ENCODE peak calls at places on chromosomes 6 and 20, in four cellular contexts. R, J, C and A are unnamed samples.

GRCh38 chr6:25418463-25419052 is 139.4 kb downstream of the CARMIL1 start:
- DNase-seq in R (no peak), J (no peak), C (no peak), A (no peak)

GRCh38 chr6:136031982-136032381 is 180.5 kb downstream of the PDE7B start:
- DNase-seq in R (no peak), J (no peak), C (peak), A (no peak)

GRCh38 chr6:89487864-89488263 is 54.9 kb downstream of the ANKRD6 start:
- DNase-seq in R (no peak), J (no peak), C (no peak), A (no peak)

GRCh38 chr20:58112017-58112781 is 116.3 kb downstream of the ANKRD60 start:
- DNase-seq in R (no peak), J (no peak), C (no peak), A (no peak)

GRCh38 chr20:25023316-25023715 is 30.8 kb upstream of the APMAP start:
- DNase-seq in R (peak), J (no peak), C (no peak), A (no peak)

GRCh38 chr6:32148722-32149576 is 2.8 kb downstream of the PRRT1 start:
- DNase-seq in R (no peak), J (peak), C (peak), A (peak)

GRCh38 chr6:39471954-39472659 is 149.6 kb upstream of the KCNK16 start:
- DNase-seq in R (no peak), J (no peak), C (no peak), A (no peak)

GRCh38 chr6:7489376-7489775 is 52.1 kb upstream of the DSP start:
- DNase-seq in R (no peak), J (no peak), C (no peak), A (no peak)

GRCh38 chr6:15518878-15519277 is 143.9 kb downstream of the DTNBP1 start:
- DNase-seq in R (no peak), J (no peak), C (no peak), A (no peak)

GRCh38 chr20:25248501-25249172 is 752 bp downstream of the PYGB start:
- DNase-seq in R (no peak), J (no peak), C (peak), A (peak)

GRCh38 chr6:63759605-63760004 is 124.0 kb downstream of the PHF3 start:
- DNase-seq in R (no peak), J (no peak), C (no peak), A (no peak)

GRCh38 chr6:11919771-11920440 is 92.2 kb upstream of the HIVEP1 start:
- DNase-seq in R (no peak), J (no peak), C (no peak), A (no peak)

GRCh38 chr20:49427751-49428518 is 54.5 kb downstream of the KCNB1 start:
- DNase-seq in R (no peak), J (no peak), C (no peak), A (no peak)

GRCh38 chr6:33199687-33200233 is 705 bp downstream of the RXRB start:
- DNase-seq in R (no peak), J (no peak), C (peak), A (no peak)

DNA sequence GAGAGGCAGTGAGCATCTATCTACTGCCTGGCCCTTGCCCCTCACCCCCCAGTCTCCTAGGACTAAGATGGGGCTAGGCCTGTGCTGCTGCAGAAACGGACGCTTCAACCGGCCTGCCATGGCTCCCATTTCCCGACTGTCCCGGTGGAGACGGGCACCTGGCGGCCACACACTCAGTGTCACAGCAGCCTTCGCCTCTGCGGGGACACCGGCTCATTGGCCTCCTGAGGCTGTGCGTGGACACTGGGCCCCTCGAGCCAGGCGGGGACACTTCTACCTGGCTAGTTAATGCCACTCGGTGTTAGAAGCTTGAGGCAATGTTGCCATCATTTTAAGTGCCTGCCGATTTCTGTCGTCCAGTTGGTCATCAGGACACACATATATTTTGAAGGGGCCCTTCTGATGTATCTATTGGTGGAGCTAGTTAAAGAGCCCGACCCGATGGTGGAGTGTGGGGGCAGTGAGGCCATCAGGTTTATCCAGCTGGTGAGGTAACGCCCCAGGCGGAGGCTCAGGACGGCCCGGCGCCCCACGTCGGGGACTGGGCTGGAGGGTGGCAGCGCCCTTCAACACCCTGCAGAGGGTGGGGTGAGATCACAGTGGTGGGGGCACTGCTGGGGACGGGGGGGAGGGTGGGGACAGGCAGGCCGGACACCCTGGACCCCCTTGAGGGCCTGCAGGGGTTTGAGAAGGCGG is 58.9 kb upstream of the GATA5 start:
- DNase-seq in R (no peak), J (no peak), C (no peak), A (no peak)
- H3K27ac ChIP-seq in R (no peak), J (no peak), C (no peak), A (no peak)

GRCh38 chr6:24228681-24229255 is 102.8 kb downstream of the NRSN1 start:
- DNase-seq in R (no peak), J (no peak), C (no peak), A (no peak)
- H3K27ac ChIP-seq in R (peak), J (no peak), C (no peak), A (no peak)

DNA sequence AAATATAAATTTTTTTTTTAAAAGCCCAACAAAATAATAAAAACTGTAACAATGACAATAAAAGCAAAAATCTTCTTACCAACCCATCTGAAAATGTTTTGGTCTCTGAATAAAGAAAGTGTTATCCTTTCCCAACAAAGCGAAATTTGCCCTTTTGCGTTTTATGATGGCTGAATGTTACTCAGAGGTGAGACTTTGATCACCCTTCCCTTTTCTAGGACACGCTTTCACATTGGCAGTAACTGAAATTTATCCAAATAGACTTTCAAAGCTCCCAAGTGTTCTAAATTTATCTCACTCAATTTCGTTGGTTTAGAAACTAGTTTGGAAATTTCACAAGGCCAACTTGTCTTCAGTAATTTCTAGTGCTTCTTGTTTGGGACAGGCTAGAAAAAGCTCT is 354.4 kb upstream of the CITED2 start:
- DNase-seq in R (no peak), J (no peak), C (no peak), A (no peak)
- H3K27ac ChIP-seq in R (no peak), J (no peak), C (no peak), A (no peak)

GRCh38 chr20:32535953-32536823 is 48.9 kb downstream of the NOL4L start:
- DNase-seq in R (no peak), J (peak), C (no peak), A (peak)
- H3K27ac ChIP-seq in R (peak), J (peak), C (no peak), A (peak)

DNA sequence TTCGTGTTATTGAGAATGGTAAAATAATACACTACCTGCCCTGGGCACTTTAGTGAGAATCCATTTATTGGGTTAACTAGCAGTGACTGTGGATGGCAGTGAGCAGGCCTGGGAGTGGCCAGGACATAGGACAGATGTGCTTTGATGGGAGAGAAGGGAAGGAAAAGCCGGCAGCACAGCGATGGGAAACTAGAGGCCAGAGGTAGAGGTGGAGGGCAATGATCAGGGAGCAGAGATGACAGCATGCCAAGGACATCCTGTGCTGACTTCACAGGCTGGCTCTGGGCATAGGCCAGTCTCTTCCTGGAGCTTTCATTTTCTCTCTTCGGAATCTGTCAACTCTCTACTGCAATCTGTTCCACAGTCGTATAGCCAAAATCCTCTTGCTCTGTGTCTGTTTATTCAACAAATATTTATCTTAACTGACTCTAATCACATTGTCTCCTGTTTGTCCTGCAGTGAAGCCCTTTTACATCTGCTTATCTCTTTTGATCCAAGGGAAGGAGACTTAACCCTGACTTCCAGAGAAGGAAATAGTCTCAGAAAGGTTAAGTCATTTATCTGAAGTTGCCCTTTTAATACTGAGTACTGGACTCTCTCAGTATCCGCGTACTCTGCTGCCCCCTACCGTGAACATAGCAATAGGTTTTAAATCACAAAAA is 18.4 kb upstream of the MMP24 start:
- DNase-seq in R (peak), J (peak), C (peak), A (peak)
- H3K27ac ChIP-seq in R (peak), J (no peak), C (peak), A (no peak)

DNA sequence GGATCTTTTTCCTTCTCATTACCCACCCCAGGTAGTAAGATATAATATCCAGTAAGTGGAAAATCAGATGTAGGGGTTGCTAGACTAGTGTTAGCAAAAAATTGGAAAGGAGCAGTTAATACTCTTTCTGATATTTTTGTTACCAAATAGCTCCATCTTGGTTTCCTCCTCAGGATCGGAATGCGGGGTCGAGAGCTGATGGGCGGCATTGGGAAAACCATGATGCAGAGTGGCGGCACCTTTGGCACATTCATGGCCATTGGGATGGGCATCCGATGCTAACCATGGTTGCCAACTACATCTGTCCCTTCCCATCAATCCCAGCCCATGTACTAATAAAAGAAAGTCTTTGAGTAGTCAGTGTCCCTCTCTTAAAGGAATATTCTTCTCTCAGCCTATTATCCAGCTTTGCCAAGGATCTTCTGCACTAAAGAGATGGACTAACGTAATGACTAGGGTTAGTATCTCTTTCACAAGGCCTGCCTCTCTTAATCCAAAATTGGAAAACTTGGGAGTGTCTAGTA is 1.5 kb downstream of the ROMO1 start:
- DNase-seq in R (no peak), J (no peak), C (no peak), A (no peak)
- H3K27ac ChIP-seq in R (peak), J (no peak), C (no peak), A (no peak)

DNA sequence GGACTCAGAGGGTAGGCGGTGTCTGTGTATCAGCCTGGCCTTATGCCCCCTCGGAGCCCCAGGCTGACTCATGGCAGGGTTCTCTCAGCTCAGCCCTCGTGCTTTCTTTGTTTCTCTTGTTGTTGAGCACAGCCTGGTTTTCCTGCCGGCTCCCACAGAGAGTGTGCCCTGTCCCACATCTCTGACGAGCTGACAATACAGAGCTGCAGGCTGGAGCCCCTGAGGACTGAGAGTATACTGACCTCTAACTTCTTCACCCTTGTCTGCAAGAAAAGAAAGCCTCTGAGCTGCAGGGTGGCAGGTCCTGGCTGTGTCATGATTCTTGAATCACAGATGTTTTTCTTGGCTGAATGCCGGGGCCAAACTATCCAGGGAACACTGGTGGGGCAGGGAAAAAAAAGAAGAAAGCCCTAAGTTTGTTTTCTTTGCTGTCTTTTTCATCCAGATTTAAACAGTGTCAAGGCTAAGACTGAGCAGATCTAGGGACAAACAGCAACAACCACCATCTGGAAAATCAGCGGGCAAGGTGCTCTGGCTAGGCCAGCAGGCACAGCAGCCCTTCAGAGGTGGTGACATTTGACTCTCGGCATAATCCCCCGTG is 63.3 kb upstream of the ZNF133 start:
- DNase-seq in R (no peak), J (no peak), C (peak), A (no peak)
- H3K27ac ChIP-seq in R (peak), J (no peak), C (no peak), A (no peak)

GRCh38 chr20:34558320-34559202 is at the start of gene MAP1LC3A:
- DNase-seq in R (peak), J (peak), C (peak), A (peak)
- H3K27ac ChIP-seq in R (peak), J (peak), C (peak), A (peak)

GRCh38 chr20:35279040-35279439 is 1.1 kb upstream of the MMP24OS start:
- DNase-seq in R (no peak), J (no peak), C (no peak), A (no peak)
- H3K27ac ChIP-seq in R (peak), J (peak), C (no peak), A (no peak)

GRCh38 chr20:31693987-31694661 is 28.5 kb downstream of the BCL2L1 start:
- DNase-seq in R (no peak), J (no peak), C (no peak), A (no peak)

GRCh38 chr20:31698243-31698802 is 24.3 kb downstream of the BCL2L1 start:
- DNase-seq in R (no peak), J (no peak), C (no peak), A (no peak)

GRCh38 chr20:31693402-31693801 is 29.3 kb downstream of the BCL2L1 start:
- DNase-seq in R (no peak), J (no peak), C (no peak), A (no peak)

GRCh38 chr20:31694842-31695593 is 27.6 kb downstream of the BCL2L1 start:
- DNase-seq in R (no peak), J (no peak), C (no peak), A (no peak)

DNA sequence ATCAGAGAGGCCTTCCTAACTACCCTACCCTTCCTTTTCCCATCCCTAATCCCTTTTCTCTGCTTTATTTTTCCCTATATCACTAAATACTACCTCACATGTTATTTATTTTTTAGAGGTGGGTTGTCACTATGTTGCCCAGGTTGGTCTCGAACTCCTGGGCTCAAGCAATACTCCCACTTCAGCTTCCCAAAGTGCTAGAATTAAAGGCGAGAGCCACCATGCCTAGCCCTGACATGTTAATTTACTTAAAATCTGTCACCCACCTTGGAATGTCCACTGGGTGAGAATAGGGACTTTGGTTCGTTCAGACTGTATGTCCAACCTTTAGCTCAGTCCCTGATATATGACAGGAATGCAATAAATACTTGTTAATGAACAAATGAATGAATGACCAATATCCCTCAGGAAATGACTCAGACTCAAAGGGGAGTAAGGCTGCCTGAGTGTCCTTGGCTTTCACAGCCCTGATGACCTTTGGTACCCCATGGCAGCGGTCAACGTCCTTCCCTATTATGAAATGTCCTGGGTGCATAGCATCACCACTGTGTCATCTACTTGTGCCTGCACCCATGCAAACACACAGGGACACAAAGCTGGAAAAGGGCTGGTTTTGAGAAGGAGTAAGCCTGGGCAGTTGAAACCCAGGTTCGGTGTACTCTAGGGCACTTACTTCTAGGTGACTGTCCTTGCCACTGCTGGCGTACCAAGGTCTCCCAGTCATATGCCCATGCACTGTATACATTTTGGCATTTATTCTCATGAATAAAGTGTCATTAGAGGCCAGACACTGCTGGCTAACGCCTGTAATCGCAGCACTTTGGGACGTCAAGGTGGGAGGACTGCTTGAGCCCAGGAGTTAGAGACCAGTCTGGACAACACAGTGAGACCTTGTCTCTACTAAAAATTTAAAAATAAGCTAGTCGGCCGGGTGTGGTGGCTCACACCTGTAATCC is 26.5 kb downstream of the BCL2L1 start:
- DNase-seq in R (no peak), J (no peak), C (peak), A (no peak)
- H3K27ac ChIP-seq in R (peak), J (no peak), C (peak), A (no peak)